ENCODE peak calls at places on chromosomes 3 and 15, in five cellular contexts. P is suprapubic skin, Y is SK-N-SH, M is K562, D is HepG2. W is an unnamed sample.

GRCh38 chr15:73052679-73053397 is 575 bp downstream of the NEO1 start:
- DNase-seq in P (peak), Y (peak), D (peak), M (peak), W (peak)

GRCh38 chr3:147299656-147300055 is 106.7 kb downstream of the ZIC4 start:
- DNase-seq in Y (no peak), D (no peak), M (no peak), P (no peak), W (no peak)

GRCh38 chr3:181458857-181459256 is 252.9 kb upstream of the SOX2 start:
- DNase-seq in Y (no peak), M (no peak), P (no peak), D (no peak), W (no peak)

GRCh38 chr3:103218793-103219192 is 784.0 kb downstream of the ZPLD1 start:
- DNase-seq in M (no peak), D (no peak), Y (no peak), P (no peak), W (no peak)

GRCh38 chr3:42535981-42536784 is 33.7 kb downstream of the VIPR1 start:
- DNase-seq in D (peak), P (no peak), M (peak), Y (peak), W (peak)

GRCh38 chr15:98745650-98746374 is 97.5 kb downstream of the IGF1R start:
- DNase-seq in P (no peak), D (no peak), M (no peak), Y (no peak), W (no peak)

GRCh38 chr3:196537319-196537984 is 22.3 kb upstream of the SMCO1 start:
- DNase-seq in Y (peak), M (peak), P (no peak), D (no peak), W (peak)

GRCh38 chr3:149539491-149539890 is 65.0 kb downstream of the TM4SF4 start:
- DNase-seq in Y (no peak), D (no peak), P (no peak), M (no peak), W (no peak)

DNA sequence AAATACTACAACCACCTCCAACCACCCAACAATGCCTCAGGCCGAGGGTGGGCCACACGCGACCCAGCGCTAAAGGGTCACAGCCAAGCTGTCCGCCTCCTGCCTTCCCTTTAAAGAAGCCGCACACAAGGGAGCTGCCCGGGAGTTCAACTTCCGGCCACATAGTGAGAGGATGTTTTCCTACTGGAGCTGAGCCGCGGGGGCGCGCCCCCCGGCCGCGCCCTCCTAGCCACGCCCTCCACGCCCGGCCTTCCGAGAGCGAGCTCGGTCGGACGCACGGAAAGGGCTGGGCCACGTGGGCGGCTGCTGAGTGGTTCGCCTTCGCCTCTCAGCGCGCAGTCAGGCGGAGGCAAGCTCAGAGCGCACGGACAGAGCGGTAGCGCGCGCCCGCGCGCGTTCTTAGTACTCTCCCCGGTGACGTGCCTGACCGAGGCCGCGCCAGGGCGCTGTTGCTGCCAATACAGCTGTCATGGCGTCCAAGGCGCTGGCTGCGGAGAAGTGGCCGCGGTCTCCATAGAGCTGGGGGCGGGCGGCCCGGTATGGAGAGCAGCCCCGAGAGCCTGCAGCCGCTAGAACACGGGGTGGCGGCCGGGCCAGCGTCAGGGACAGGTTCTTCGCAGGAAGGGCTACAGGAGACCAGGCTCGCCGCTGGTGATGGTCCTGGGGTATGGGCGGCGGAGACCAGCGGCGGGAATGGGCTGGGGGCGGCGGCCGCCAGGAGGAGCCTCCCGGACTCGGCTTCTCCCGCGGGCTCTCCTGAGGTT is at the start of gene MINDY2:
- DNase-seq in P (peak), Y (peak), M (peak), D (peak), W (peak)
- TF ChIP-seq EP300 in P (no peak), Y (no peak), M (peak), D (peak), W (no peak)

GRCh38 chr15:63348392-63348791 is 33.3 kb downstream of the CA12 start:
- DNase-seq in D (no peak), P (peak), M (no peak), Y (peak), W (peak)
- TF ChIP-seq POLR2AphosphoS5 in D (no peak), P (no peak), M (no peak), Y (no peak), W (no peak)

GRCh38 chr15:59329570-59330350 is 42.9 kb downstream of the MYO1E start:
- DNase-seq in P (no peak), Y (no peak), M (no peak), D (peak), W (peak)
- TF ChIP-seq EP300 in P (no peak), Y (no peak), M (no peak), D (no peak), W (no peak)

GRCh38 chr3:36494461-36495109 is 114.3 kb downstream of the STAC start:
- DNase-seq in Y (peak), P (peak), D (no peak), M (no peak), W (no peak)
- TF ChIP-seq POLR2AphosphoS5 in Y (no peak), P (no peak), D (no peak), M (no peak), W (no peak)

GRCh38 chr3:186124618-186125017 is 15.7 kb upstream of the ETV5 start:
- DNase-seq in Y (no peak), M (no peak), D (no peak), P (no peak), W (peak)
- TF ChIP-seq EP300 in Y (no peak), M (no peak), D (no peak), P (no peak), W (no peak)

GRCh38 chr15:69760263-69760855 is 307.7 kb downstream of the RPLP1 start:
- DNase-seq in P (no peak), M (no peak), Y (no peak), D (no peak), W (no peak)
- TF ChIP-seq POLR2AphosphoS5 in P (no peak), M (no peak), Y (no peak), D (no peak), W (no peak)

GRCh38 chr3:191775451-191776233 is 314.7 kb downstream of the PYDC2 start:
- DNase-seq in M (no peak), Y (no peak), D (no peak), P (no peak), W (no peak)

DNA sequence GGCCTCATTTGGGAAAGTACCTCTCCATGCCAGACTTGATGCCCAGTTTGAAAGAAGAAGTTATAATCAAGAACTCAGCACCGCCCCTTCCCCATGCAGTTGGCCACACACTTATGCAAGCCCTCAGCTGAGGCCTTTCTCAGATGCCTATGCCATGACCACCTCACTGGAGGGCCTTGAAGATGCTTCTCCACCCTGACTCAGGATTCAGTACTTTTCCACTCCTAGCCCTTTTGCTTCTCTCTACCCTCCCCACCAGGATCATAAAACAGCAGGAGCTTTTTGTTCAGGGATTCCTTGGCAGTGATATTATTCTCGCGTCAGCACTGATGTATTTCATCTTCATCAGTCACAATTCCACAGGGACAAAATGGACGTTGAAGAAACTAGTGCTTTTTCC is 313.5 kb downstream of the PYDC2 start:
- DNase-seq in Y (no peak), D (no peak), M (no peak), P (no peak), W (no peak)
- TF ChIP-seq EP300 in Y (no peak), D (no peak), M (no peak), P (no peak), W (no peak)

GRCh38 chr15:100111103-100112060 is 230.4 kb downstream of the ADAMTS17 start:
- DNase-seq in M (no peak), Y (no peak), D (peak), P (peak), W (peak)
- TF ChIP-seq POLR2AphosphoS5 in M (no peak), Y (no peak), D (no peak), P (no peak), W (peak)

GRCh38 chr15:87944687-87945086 is 311.9 kb downstream of the NTRK3 start:
- DNase-seq in Y (no peak), D (no peak), P (no peak), M (no peak), W (no peak)

GRCh38 chr15:87954783-87955182 is 301.8 kb downstream of the NTRK3 start:
- DNase-seq in M (no peak), P (no peak), Y (no peak), D (no peak), W (no peak)

GRCh38 chr15:87949214-87949933 is 307.2 kb downstream of the NTRK3 start:
- DNase-seq in Y (no peak), D (no peak), P (no peak), M (no peak), W (no peak)

GRCh38 chr15:87952736-87953135 is 303.8 kb downstream of the NTRK3 start:
- DNase-seq in P (no peak), Y (no peak), M (no peak), D (no peak), W (no peak)

GRCh38 chr15:87949934-87950298 is 306.6 kb downstream of the NTRK3 start:
- DNase-seq in D (no peak), M (no peak), Y (no peak), P (no peak), W (no peak)
- TF ChIP-seq EP300 in D (no peak), M (no peak), Y (no peak), P (no peak), W (peak)

W was measured in stomach.